ENCODE peak calls at places on chromosomes 2 and 18, in eight cellular contexts. B is GM06990; E is skeletal muscle cell; G is endothelial cell; D is KBM-7; I is activated CD8-positive, alpha-beta T cell treated with anti-CD3 and anti-CD28 coated beads for 36 hours; Z is keratinocyte; F is substantia nigra. T is an unnamed sample.

GRCh38 chr2:43486604-43487003 is 109.2 kb downstream of the THADA start:
- DNase-seq in I (no peak), E (peak), D (no peak), F (no peak), Z (no peak), B (no peak), G (no peak), T (no peak)

GRCh38 chr2:99861376-99861760 is 281.0 kb downstream of the AFF3 start:
- DNase-seq in F (no peak), B (peak), E (no peak), I (no peak), D (peak), Z (no peak), G (no peak), T (no peak)

GRCh38 chr2:10062931-10063365 is 17.3 kb downstream of the CYS1 start:
- DNase-seq in Z (no peak), B (no peak), E (no peak), G (peak), I (no peak), D (no peak), F (no peak), T (no peak)

GRCh38 chr2:71531522-71532047 is 78.2 kb downstream of the DYSF start:
- DNase-seq in D (peak), E (no peak), F (no peak), B (no peak), G (no peak), Z (peak), I (peak), T (no peak)

GRCh38 chr18:1914489-1914888 is 656.8 kb downstream of the METTL4 start:
- DNase-seq in E (no peak), F (no peak), D (peak), B (no peak), G (no peak), Z (no peak), I (no peak), T (peak)

GRCh38 chr18:35497334-35498197 is at the start of gene INO80C:
- DNase-seq in I (peak), G (peak), B (peak), Z (no peak), F (peak), D (peak), E (peak), T (peak)

GRCh38 chr18:55003695-55004094 is 44.4 kb upstream of the CCDC68 start:
- DNase-seq in I (no peak), F (no peak), Z (no peak), D (no peak), G (no peak), E (no peak), B (no peak), T (no peak)

GRCh38 chr2:194104687-194105086 is 1552.3 kb upstream of the SLC39A10 start:
- DNase-seq in D (peak), Z (no peak), F (no peak), G (no peak), I (no peak), E (no peak), B (peak), T (no peak)

GRCh38 chr2:109434351-109434750 is 179.4 kb downstream of the SEPTIN10 start:
- DNase-seq in F (no peak), E (no peak), Z (no peak), I (no peak), G (no peak), B (no peak), D (no peak), T (no peak)

GRCh38 chr2:38380397-38381130 is 3.5 kb upstream of the ATL2 start:
- DNase-seq in G (peak), I (no peak), E (no peak), Z (no peak), D (peak), F (no peak), B (no peak), T (no peak)

GRCh38 chr18:22505136-22505535 is 87.4 kb upstream of the CTAGE1 start:
- DNase-seq in Z (no peak), E (no peak), B (no peak), F (no peak), D (no peak), G (no peak), I (no peak), T (no peak)

GRCh38 chr2:74584088-74584645 is 29.6 kb downstream of the DOK1 start:
- DNase-seq in Z (no peak), D (no peak), E (no peak), G (no peak), I (no peak), F (no peak), B (peak), T (no peak)

GRCh38 chr18:36493349-36494281 is 196.1 kb downstream of the FHOD3 start:
- DNase-seq in G (no peak), E (no peak), I (no peak), D (no peak), Z (no peak), F (no peak), B (no peak), T (no peak)

GRCh38 chr18:14936313-14936712 is 188.3 kb downstream of the ANKRD30B start:
- DNase-seq in D (no peak), Z (no peak), F (no peak), E (no peak), B (no peak), G (no peak), I (no peak), T (no peak)

GRCh38 chr2:197339496-197340220 is 29.1 kb upstream of the ANKRD44 start:
- DNase-seq in B (no peak), E (no peak), D (no peak), Z (no peak), G (no peak), I (no peak), F (no peak), T (no peak)

GRCh38 chr2:25473758-25474335 is 132.1 kb upstream of the DNMT3A start:
- DNase-seq in I (no peak), B (no peak), Z (no peak), D (peak), G (no peak), E (no peak), F (peak), T (peak)

GRCh38 chr2:148965596-148966431 is 72.7 kb upstream of the LYPD6B start:
- DNase-seq in B (no peak), I (no peak), G (no peak), D (peak), Z (no peak), F (no peak), E (no peak), T (peak)

GRCh38 chr2:167732251-167732788 is 515.1 kb downstream of the STK39 start:
- DNase-seq in B (no peak), E (no peak), F (no peak), G (peak), Z (no peak), I (no peak), D (no peak), T (peak)

T was measured in NCI-H345.